ENCODE peak calls at places on chromosome 16, in eight cellular contexts. One of them, this sample, is unnamed.

GRCh38 chr16:50615891-50616290 is 65.2 kb downstream of the SNX20 start:
- DNase-seq in ovary: no peak
- DNase-seq in Peyer's patch: no peak
- DNase-seq in heart right ventricle: no peak
- DNase-seq in pancreas: no peak
- DNase-seq in osteoblast: no peak
- DNase-seq in heart left ventricle: no peak
- DNase-seq in left ventricle myocardium inferior: no peak
- DNase-seq in this sample: no peak

GRCh38 chr16:31404353-31405064 is 11.4 kb downstream of the ITGAD start:
- DNase-seq in heart right ventricle: no peak
- DNase-seq in osteoblast: no peak
- DNase-seq in left ventricle myocardium inferior: no peak
- DNase-seq in Peyer's patch: no peak
- DNase-seq in heart left ventricle: no peak
- DNase-seq in pancreas: no peak
- DNase-seq in ovary: no peak
- DNase-seq in this sample: no peak

GRCh38 chr16:80717611-80718010 is 86.8 kb downstream of the CDYL2 start:
- DNase-seq in pancreas: no peak
- DNase-seq in ovary: no peak
- DNase-seq in left ventricle myocardium inferior: no peak
- DNase-seq in Peyer's patch: no peak
- DNase-seq in osteoblast: no peak
- DNase-seq in heart right ventricle: no peak
- DNase-seq in heart left ventricle: no peak
- DNase-seq in this sample: no peak

GRCh38 chr16:4795181-4795827 is at the start of gene SMIM22:
- DNase-seq in heart right ventricle: no peak
- DNase-seq in pancreas: peak; percentile 93
- DNase-seq in osteoblast: peak; percentile 76
- DNase-seq in heart left ventricle: no peak
- DNase-seq in left ventricle myocardium inferior: no peak
- DNase-seq in Peyer's patch: peak; percentile 82
- DNase-seq in ovary: no peak
- DNase-seq in this sample: no peak

GRCh38 chr16:28157768-28158535 is 53.8 kb downstream of the XPO6 start:
- DNase-seq in left ventricle myocardium inferior: no peak
- DNase-seq in heart left ventricle: no peak
- DNase-seq in osteoblast: peak; percentile 45
- DNase-seq in heart right ventricle: no peak
- DNase-seq in ovary: no peak
- DNase-seq in Peyer's patch: no peak
- DNase-seq in pancreas: no peak
- DNase-seq in this sample: no peak

GRCh38 chr16:49492896-49493620 is 119.5 kb downstream of the C16orf78 start:
- DNase-seq in osteoblast: peak; percentile 48
- DNase-seq in Peyer's patch: peak; percentile 34
- DNase-seq in heart right ventricle: no peak
- DNase-seq in ovary: no peak
- DNase-seq in heart left ventricle: no peak
- DNase-seq in pancreas: no peak
- DNase-seq in left ventricle myocardium inferior: no peak
- DNase-seq in this sample: peak; percentile 39

GRCh38 chr16:61836804-61837398 is 199.3 kb downstream of the CDH8 start:
- DNase-seq in left ventricle myocardium inferior: no peak
- DNase-seq in ovary: no peak
- DNase-seq in heart left ventricle: no peak
- DNase-seq in heart right ventricle: no peak
- DNase-seq in osteoblast: no peak
- DNase-seq in pancreas: no peak
- DNase-seq in Peyer's patch: no peak
- DNase-seq in this sample: no peak

GRCh38 chr16:17070882-17071592 is 399.7 kb downstream of the XYLT1 start:
- DNase-seq in pancreas: no peak
- DNase-seq in heart right ventricle: no peak
- DNase-seq in Peyer's patch: peak; percentile 95
- DNase-seq in left ventricle myocardium inferior: no peak
- DNase-seq in ovary: peak; percentile 11
- DNase-seq in heart left ventricle: no peak
- DNase-seq in osteoblast: no peak
- DNase-seq in this sample: peak; percentile 56

GRCh38 chr16:20903889-20904506 is 3.4 kb downstream of the LYRM1 start:
- DNase-seq in left ventricle myocardium inferior: no peak
- DNase-seq in Peyer's patch: no peak
- DNase-seq in pancreas: no peak
- DNase-seq in ovary: no peak
- DNase-seq in osteoblast: peak; percentile 38
- DNase-seq in heart right ventricle: no peak
- DNase-seq in heart left ventricle: no peak
- DNase-seq in this sample: no peak

GRCh38 chr16:50578147-50578546 is 30.0 kb downstream of the NKD1 start:
- DNase-seq in heart left ventricle: no peak
- DNase-seq in osteoblast: no peak
- DNase-seq in Peyer's patch: no peak
- DNase-seq in ovary: no peak
- DNase-seq in pancreas: no peak
- DNase-seq in left ventricle myocardium inferior: no peak
- DNase-seq in heart right ventricle: no peak
- DNase-seq in this sample: no peak

GRCh38 chr16:73125860-73126259 is 77.9 kb upstream of the ZFHX3 start:
- DNase-seq in left ventricle myocardium inferior: no peak
- DNase-seq in Peyer's patch: no peak
- DNase-seq in ovary: no peak
- DNase-seq in pancreas: no peak
- DNase-seq in heart left ventricle: no peak
- DNase-seq in heart right ventricle: no peak
- DNase-seq in osteoblast: no peak
- DNase-seq in this sample: no peak

GRCh38 chr16:72270531-72270930 is 98.6 kb upstream of the PMFBP1 start:
- DNase-seq in heart left ventricle: no peak
- DNase-seq in osteoblast: no peak
- DNase-seq in pancreas: no peak
- DNase-seq in left ventricle myocardium inferior: no peak
- DNase-seq in Peyer's patch: no peak
- DNase-seq in heart right ventricle: no peak
- DNase-seq in ovary: no peak
- DNase-seq in this sample: no peak

GRCh38 chr16:31386157-31386984 is 6.8 kb upstream of the ITGAD start:
- DNase-seq in heart right ventricle: no peak
- DNase-seq in Peyer's patch: no peak
- DNase-seq in heart left ventricle: no peak
- DNase-seq in left ventricle myocardium inferior: no peak
- DNase-seq in pancreas: no peak
- DNase-seq in osteoblast: no peak
- DNase-seq in ovary: no peak
- DNase-seq in this sample: peak; percentile 24

GRCh38 chr16:56343661-56344517 is 81.5 kb downstream of the AMFR start:
- DNase-seq in osteoblast: peak; percentile 93
- DNase-seq in heart left ventricle: peak; percentile 56
- DNase-seq in left ventricle myocardium inferior: no peak
- DNase-seq in heart right ventricle: no peak
- DNase-seq in pancreas: peak; percentile 58
- DNase-seq in ovary: no peak
- DNase-seq in Peyer's patch: no peak
- DNase-seq in this sample: peak; percentile 67

GRCh38 chr16:84115919-84116719 is 623 bp downstream of the MBTPS1 start:
- DNase-seq in pancreas: no peak
- DNase-seq in osteoblast: no peak
- DNase-seq in Peyer's patch: peak; percentile 78
- DNase-seq in ovary: peak; percentile 49
- DNase-seq in heart left ventricle: no peak
- DNase-seq in heart right ventricle: no peak
- DNase-seq in left ventricle myocardium inferior: no peak
- DNase-seq in this sample: no peak

GRCh38 chr16:28260193-28260592 is 32.1 kb upstream of the SBK1 start:
- DNase-seq in pancreas: no peak
- DNase-seq in heart right ventricle: peak; percentile 29
- DNase-seq in osteoblast: no peak
- DNase-seq in heart left ventricle: no peak
- DNase-seq in ovary: no peak
- DNase-seq in left ventricle myocardium inferior: peak; percentile 42
- DNase-seq in Peyer's patch: no peak
- DNase-seq in this sample: no peak

GRCh38 chr16:15949210-15950166 is at the start of gene ABCC1:
- DNase-seq in pancreas: peak; percentile 66
- DNase-seq in left ventricle myocardium inferior: peak; percentile 55
- DNase-seq in ovary: peak; percentile 19
- DNase-seq in heart right ventricle: peak; percentile 56
- DNase-seq in osteoblast: peak; percentile 97
- DNase-seq in Peyer's patch: peak; percentile 71
- DNase-seq in heart left ventricle: peak; percentile 75
- DNase-seq in this sample: peak; percentile 81

GRCh38 chr16:50523710-50524109 is 24.5 kb upstream of the NKD1 start:
- DNase-seq in osteoblast: no peak
- DNase-seq in left ventricle myocardium inferior: no peak
- DNase-seq in heart left ventricle: no peak
- DNase-seq in ovary: no peak
- DNase-seq in heart right ventricle: no peak
- DNase-seq in Peyer's patch: no peak
- DNase-seq in pancreas: no peak
- DNase-seq in this sample: no peak

DNA sequence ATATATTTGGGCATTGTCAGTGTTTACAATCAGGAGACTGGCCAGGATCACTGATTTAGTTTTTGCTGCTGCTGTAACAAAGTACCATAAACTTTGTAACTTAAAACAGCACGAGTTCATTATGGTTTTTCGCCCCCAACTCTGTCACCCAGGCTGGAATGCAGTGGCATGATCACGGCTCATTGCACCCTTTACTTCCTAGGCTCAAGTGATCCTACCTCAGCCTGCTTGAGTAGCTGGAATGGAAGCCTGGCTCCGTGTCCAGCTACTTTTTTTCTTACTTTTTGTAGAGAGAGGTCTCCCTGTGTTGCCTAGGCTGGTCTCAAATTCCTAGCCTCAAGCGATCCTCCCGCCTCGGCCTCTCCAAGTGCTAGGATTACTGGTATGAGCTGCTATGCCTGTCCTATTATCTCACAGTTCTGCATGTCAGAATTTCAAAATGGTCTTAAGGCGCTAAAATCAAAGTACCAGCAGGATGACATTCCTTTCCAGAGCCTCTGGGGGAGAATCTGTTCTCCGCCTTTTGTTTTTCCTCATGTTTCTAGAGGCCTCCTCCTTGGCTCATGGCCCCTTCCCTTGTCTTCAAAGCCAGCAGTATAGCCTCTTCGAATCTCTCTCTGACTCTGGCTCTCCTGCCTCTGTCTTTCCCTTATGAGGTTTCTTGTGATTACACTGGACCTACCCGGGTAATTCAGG is 10.0 kb upstream of the PRM1 start:
- DNase-seq in heart left ventricle: no peak
- DNase-seq in pancreas: no peak
- DNase-seq in left ventricle myocardium inferior: no peak
- DNase-seq in Peyer's patch: no peak
- DNase-seq in osteoblast: peak; percentile 22
- DNase-seq in ovary: no peak
- DNase-seq in heart right ventricle: no peak
- DNase-seq in this sample: no peak
- H3K4me1 ChIP-seq in heart left ventricle: no peaks in the 10 kb centered on the region
- H3K4me1 ChIP-seq in pancreas: no peaks in the 10 kb centered on the region
- H3K4me1 ChIP-seq in left ventricle myocardium inferior: no peaks in the 10 kb centered on the region
- H3K4me1 ChIP-seq in Peyer's patch: no peaks in the 10 kb centered on the region
- H3K4me1 ChIP-seq in osteoblast: no peaks in the 10 kb centered on the region
- H3K4me1 ChIP-seq in ovary: no peaks in the 10 kb centered on the region
- H3K4me1 ChIP-seq in heart right ventricle: no peaks in the 10 kb centered on the region
- H3K4me1 ChIP-seq in this sample: no peaks in the 10 kb centered on the region

GRCh38 chr16:87622756-87623319 is 20.5 kb downstream of the JPH3 start:
- DNase-seq in left ventricle myocardium inferior: no peak
- DNase-seq in osteoblast: no peak
- DNase-seq in heart right ventricle: no peak
- DNase-seq in Peyer's patch: no peak
- DNase-seq in heart left ventricle: peak; percentile 57
- DNase-seq in pancreas: no peak
- DNase-seq in ovary: no peak
- DNase-seq in this sample: no peak
- H3K27ac ChIP-seq in left ventricle myocardium inferior: no peak overlapping the region
- H3K27ac ChIP-seq in osteoblast: no peak overlapping the region
- H3K27ac ChIP-seq in heart right ventricle: no peak overlapping the region
- H3K27ac ChIP-seq in Peyer's patch: no peak overlapping the region
- H3K27ac ChIP-seq in heart left ventricle: no peak overlapping the region
- H3K27ac ChIP-seq in pancreas: no peak overlapping the region
- H3K27ac ChIP-seq in ovary: no peak overlapping the region
- H3K27ac ChIP-seq in this sample: no peak overlapping the region

DNA sequence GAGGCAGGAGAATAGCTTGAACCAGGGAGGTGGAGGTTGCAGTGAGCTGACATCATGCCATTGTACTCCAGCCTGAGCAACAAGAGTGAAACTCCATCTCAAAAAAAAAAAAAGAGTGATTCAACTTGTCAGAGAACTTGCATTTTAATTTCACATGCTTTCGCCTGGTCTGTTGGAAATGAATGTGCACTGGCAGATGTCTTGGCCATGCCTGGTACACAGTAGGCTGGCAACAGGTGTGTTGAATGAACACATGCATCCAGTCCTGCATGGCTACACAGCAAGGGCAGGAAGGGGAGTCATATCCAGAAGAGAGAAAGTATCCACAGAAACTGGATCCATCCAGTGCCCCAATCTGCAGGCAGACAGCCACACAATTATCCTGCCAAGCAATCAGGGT is 11.5 kb downstream of the COG4 start:
- DNase-seq in heart left ventricle: no peak
- DNase-seq in heart right ventricle: no peak
- DNase-seq in ovary: no peak
- DNase-seq in osteoblast: peak; percentile 21
- DNase-seq in left ventricle myocardium inferior: no peak
- DNase-seq in Peyer's patch: no peak
- DNase-seq in pancreas: no peak
- DNase-seq in this sample: no peak
- H3K36me3 ChIP-seq in heart left ventricle: peaks cover 100% of the 10 kb centered on the region
- H3K36me3 ChIP-seq in heart right ventricle: peaks cover 99% of the 10 kb centered on the region
- H3K36me3 ChIP-seq in ovary: no peaks in the 10 kb centered on the region
- H3K36me3 ChIP-seq in osteoblast: peaks cover 75% of the 10 kb centered on the region
- H3K36me3 ChIP-seq in left ventricle myocardium inferior: peaks cover 100% of the 10 kb centered on the region
- H3K36me3 ChIP-seq in Peyer's patch: peaks cover 99% of the 10 kb centered on the region
- H3K36me3 ChIP-seq in pancreas: no peaks in the 10 kb centered on the region
- H3K36me3 ChIP-seq in this sample: peaks cover 6% of the 10 kb centered on the region

GRCh38 chr16:85615852-85616607 is 2.9 kb downstream of the GSE1 start:
- DNase-seq in ovary: peak; percentile 62
- DNase-seq in osteoblast: peak; percentile 99
- DNase-seq in Peyer's patch: peak; percentile 92
- DNase-seq in heart right ventricle: peak; percentile 77
- DNase-seq in left ventricle myocardium inferior: peak; percentile 71
- DNase-seq in pancreas: peak; percentile 86
- DNase-seq in heart left ventricle: peak; percentile 89
- DNase-seq in this sample: peak; percentile 92

GRCh38 chr16:85615014-85615851 is 2.1 kb downstream of the GSE1 start:
- DNase-seq in left ventricle myocardium inferior: peak; percentile 56
- DNase-seq in ovary: no peak
- DNase-seq in osteoblast: no peak
- DNase-seq in pancreas: peak; percentile 95
- DNase-seq in heart left ventricle: no peak
- DNase-seq in Peyer's patch: peak; percentile 93
- DNase-seq in heart right ventricle: peak; percentile 58
- DNase-seq in this sample: peak; percentile 70

GRCh38 chr16:85613609-85614337 is 651 bp downstream of the GSE1 start:
- DNase-seq in heart right ventricle: peak; percentile 77
- DNase-seq in pancreas: peak; percentile 89
- DNase-seq in heart left ventricle: peak; percentile 82
- DNase-seq in left ventricle myocardium inferior: peak; percentile 76
- DNase-seq in osteoblast: peak; percentile 94
- DNase-seq in ovary: peak; percentile 50
- DNase-seq in Peyer's patch: peak; percentile 68
- DNase-seq in this sample: peak; percentile 90

GRCh38 chr16:85612801-85613608 is at the start of gene GSE1:
- DNase-seq in ovary: peak; percentile 85
- DNase-seq in heart right ventricle: peak; percentile 93
- DNase-seq in left ventricle myocardium inferior: peak; percentile 93
- DNase-seq in heart left ventricle: peak; percentile 94
- DNase-seq in Peyer's patch: peak; percentile 97
- DNase-seq in osteoblast: peak; percentile 99
- DNase-seq in pancreas: peak; percentile 100
- DNase-seq in this sample: peak; percentile 91

GRCh38 chr16:85614338-85615013 is 1.4 kb downstream of the GSE1 start:
- DNase-seq in pancreas: no peak
- DNase-seq in ovary: no peak
- DNase-seq in left ventricle myocardium inferior: no peak
- DNase-seq in Peyer's patch: no peak
- DNase-seq in heart left ventricle: no peak
- DNase-seq in osteoblast: peak; percentile 80
- DNase-seq in heart right ventricle: no peak
- DNase-seq in this sample: no peak
- H3K4me1 ChIP-seq in pancreas: peaks cover 37% of the 10 kb centered on the region
- H3K4me1 ChIP-seq in ovary: peaks cover 24% of the 10 kb centered on the region
- H3K4me1 ChIP-seq in left ventricle myocardium inferior: peaks cover 92% of the 10 kb centered on the region
- H3K4me1 ChIP-seq in Peyer's patch: peaks cover 66% of the 10 kb centered on the region
- H3K4me1 ChIP-seq in heart left ventricle: peaks cover 47% of the 10 kb centered on the region
- H3K4me1 ChIP-seq in osteoblast: peaks cover 33% of the 10 kb centered on the region
- H3K4me1 ChIP-seq in heart right ventricle: peaks cover 81% of the 10 kb centered on the region
- H3K4me1 ChIP-seq in this sample: no peaks in the 10 kb centered on the region

This sample was measured in aorta.